ENCODE peak calls at places on chromosomes 3 and 15, in seven cellular contexts. O is cardiac fibroblast; S is fibroblast of mammary gland; L is adipocyte; M is left cardiac atrium; W is stimulated activated CD4-positive, alpha-beta T cell treated with anti-CD3 and anti-CD28 coated beads, Interleukin-4, amount 100 ng/mL, for 24 hours; E is posterior cingulate gyrus. G is an unnamed sample.

GRCh38 chr15:75725021-75725718 is 12.5 kb upstream of the CSPG4 start:
- DNase-seq in O (no peak), S (no peak), L (no peak), M (no peak), W (no peak), E (no peak), G (no peak)

GRCh38 chr15:78044407-78045155 is 32.9 kb downstream of the TBC1D2B start:
- DNase-seq in O (no peak), S (no peak), L (peak), M (no peak), W (no peak), E (no peak), G (no peak)

GRCh38 chr3:185813691-185814215 is 11.1 kb downstream of the IGF2BP2 start:
- DNase-seq in O (peak), S (peak), L (peak), M (no peak), W (no peak), E (no peak), G (no peak)

GRCh38 chr3:13197795-13198194 is 124.6 kb upstream of the IQSEC1 start:
- DNase-seq in O (no peak), S (no peak), L (no peak), M (no peak), W (no peak), E (no peak), G (no peak)

GRCh38 chr3:134799393-134799792 is 4.3 kb downstream of the EPHB1 start:
- DNase-seq in O (no peak), S (no peak), L (peak), M (no peak), W (no peak), E (no peak), G (no peak)

GRCh38 chr15:36024066-36024465 is 478.1 kb upstream of the DPH6 start:
- DNase-seq in O (peak), S (peak), L (no peak), M (no peak), W (no peak), E (no peak), G (no peak)

GRCh38 chr3:48125026-48125704 is 63.1 kb downstream of the CDC25A start:
- DNase-seq in O (peak), S (peak), L (peak), M (peak), W (no peak), E (no peak), G (no peak)

GRCh38 chr3:126983653-126984390 is 907 bp downstream of the PLXNA1 start:
- DNase-seq in O (peak), S (no peak), L (peak), M (no peak), W (peak), E (no peak), G (no peak)

GRCh38 chr15:73809728-73810501 is 56.8 kb upstream of the INSYN1 start:
- DNase-seq in O (no peak), S (peak), L (no peak), M (peak), W (no peak), E (no peak), G (no peak)

GRCh38 chr3:37594873-37595783 is 266.6 kb upstream of the CTDSPL start:
- DNase-seq in O (no peak), S (no peak), L (no peak), M (no peak), W (no peak), E (no peak), G (no peak)

GRCh38 chr3:138254199-138254598 is 67.1 kb downstream of the ARMC8 start:
- DNase-seq in O (no peak), S (no peak), L (no peak), M (no peak), W (no peak), E (no peak), G (no peak)

GRCh38 chr15:60935130-60935529 is 294.0 kb downstream of the RORA start:
- DNase-seq in O (no peak), S (no peak), L (no peak), M (no peak), W (no peak), E (no peak), G (no peak)

GRCh38 chr15:64013179-64014043 is 32.9 kb downstream of the DAPK2 start:
- DNase-seq in O (no peak), S (no peak), L (peak), M (no peak), W (peak), E (no peak), G (no peak)